ENCODE peak calls at places on chromosomes 7 and 10, in four cellular contexts. V, Q, O and K are unnamed samples.
A peak's percentile ranks its signal among the peaks of the same experiment; 100 is the strongest.

GRCh38 chr7:144835166-144835611 is 664 bp downstream of the TPK1 start:
- DNase-seq in Q (peak; percentile 54), O (no peak), V (no peak), K (peak; percentile 50)

GRCh38 chr10:96334888-96335526 is 23.8 kb downstream of the OPALIN start:
- DNase-seq in V (no peak), Q (peak; percentile 13), O (no peak), K (no peak)

GRCh38 chr7:37235813-37236212 is 212.9 kb downstream of the ELMO1 start:
- DNase-seq in Q (no peak), V (no peak), O (no peak), K (no peak)

GRCh38 chr7:83782628-83783027 is 133.7 kb upstream of the SEMA3E start:
- DNase-seq in O (no peak), V (no peak), Q (no peak), K (no peak)

GRCh38 chr7:101984141-101984879 is 166.9 kb downstream of the CUX1 start:
- DNase-seq in O (no peak), Q (no peak), V (no peak), K (no peak)

GRCh38 chr10:13272164-13272571 is 27.7 kb downstream of the PHYH start:
- DNase-seq in O (no peak), Q (peak; percentile 76), V (no peak), K (no peak)

GRCh38 chr10:111297351-111297848 is 220.6 kb downstream of the ADRA2A start:
- DNase-seq in V (no peak), O (no peak), Q (no peak), K (no peak)

GRCh38 chr7:12814107-12814506 is 126.7 kb downstream of the ARL4A start:
- DNase-seq in Q (no peak), V (no peak), O (no peak), K (no peak)

GRCh38 chr7:1552200-1552599 is 3.8 kb downstream of the TMEM184A start:
- DNase-seq in O (no peak), V (no peak), Q (no peak), K (no peak)

GRCh38 chr7:132546366-132547145 is 29.7 kb downstream of the PLXNA4 start:
- DNase-seq in V (no peak), O (no peak), Q (no peak), K (no peak)

GRCh38 chr10:66604195-66604594 is 321.6 kb upstream of the LRRTM3 start:
- DNase-seq in V (no peak), Q (no peak), O (no peak), K (no peak)

GRCh38 chr10:22230331-22230833 is 12.6 kb upstream of the EBLN1 start:
- DNase-seq in O (no peak), Q (peak; percentile 58), V (no peak), K (no peak)

GRCh38 chr10:2919016-2919415 is 148.3 kb upstream of the PFKP start:
- DNase-seq in V (no peak), Q (no peak), O (no peak), K (no peak)

GRCh38 chr7:77439572-77439971 is 23.4 kb upstream of the GSAP start:
- DNase-seq in O (no peak), V (no peak), Q (no peak), K (peak; percentile 76)

GRCh38 chr10:117936136-117936535 is 110.6 kb downstream of the RAB11FIP2 start:
- DNase-seq in Q (no peak), O (peak; percentile 48), V (no peak), K (peak; percentile 65)

GRCh38 chr7:31083205-31083801 is 31.2 kb downstream of the ADCYAP1R1 start:
- DNase-seq in O (no peak), Q (no peak), V (no peak), K (peak; percentile 10)

GRCh38 chr10:89701238-89702120 is at the start of gene KIF20B:
- DNase-seq in Q (peak; percentile 98), O (peak; percentile 82), V (peak; percentile 98), K (peak; percentile 98)
- TF ChIP-seq CTCF in Q (peak; percentile 11), O (peak; percentile 44), V (peak; percentile 28), K (peak; percentile 42)

GRCh38 chr7:129789652-129790051 is 163.1 kb downstream of the UBE2H start:
- DNase-seq in V (no peak), O (no peak), Q (no peak), K (no peak)
- H3K27me3 ChIP-seq in V (no peaks in the 10 kb centered on the region), O (peaks cover 24% of the 10 kb centered on the region), Q (peaks cover 15% of the 10 kb centered on the region), K (peaks cover 38% of the 10 kb centered on the region)

GRCh38 chr7:139745330-139746143 is 32.3 kb downstream of the HIPK2 start:
- DNase-seq in Q (no peak), V (no peak), O (no peak), K (no peak)
- H3K4me3 ChIP-seq in Q (no peak overlapping the region), V (no peak overlapping the region), O (no peak overlapping the region), K (no peak overlapping the region)

GRCh38 chr10:102504179-102504975 is 605 bp downstream of the SUFU start:
- DNase-seq in Q (peak; percentile 53), O (no peak), V (no peak), K (peak; percentile 55)

GRCh38 chr10:102504976-102505300 is 1.2 kb downstream of the SUFU start:
- DNase-seq in V (no peak), O (no peak), Q (no peak), K (no peak)

GRCh38 chr10:102502029-102502336 is 529 bp downstream of the ACTR1A start:
- DNase-seq in O (peak; percentile 94), Q (peak; percentile 98), V (peak; percentile 91), K (peak; percentile 99)

GRCh38 chr10:102502337-102503151 is at the start of gene ACTR1A:
- DNase-seq in V (peak; percentile 94), Q (peak; percentile 99), O (peak; percentile 99), K (peak; percentile 96)

DNA sequence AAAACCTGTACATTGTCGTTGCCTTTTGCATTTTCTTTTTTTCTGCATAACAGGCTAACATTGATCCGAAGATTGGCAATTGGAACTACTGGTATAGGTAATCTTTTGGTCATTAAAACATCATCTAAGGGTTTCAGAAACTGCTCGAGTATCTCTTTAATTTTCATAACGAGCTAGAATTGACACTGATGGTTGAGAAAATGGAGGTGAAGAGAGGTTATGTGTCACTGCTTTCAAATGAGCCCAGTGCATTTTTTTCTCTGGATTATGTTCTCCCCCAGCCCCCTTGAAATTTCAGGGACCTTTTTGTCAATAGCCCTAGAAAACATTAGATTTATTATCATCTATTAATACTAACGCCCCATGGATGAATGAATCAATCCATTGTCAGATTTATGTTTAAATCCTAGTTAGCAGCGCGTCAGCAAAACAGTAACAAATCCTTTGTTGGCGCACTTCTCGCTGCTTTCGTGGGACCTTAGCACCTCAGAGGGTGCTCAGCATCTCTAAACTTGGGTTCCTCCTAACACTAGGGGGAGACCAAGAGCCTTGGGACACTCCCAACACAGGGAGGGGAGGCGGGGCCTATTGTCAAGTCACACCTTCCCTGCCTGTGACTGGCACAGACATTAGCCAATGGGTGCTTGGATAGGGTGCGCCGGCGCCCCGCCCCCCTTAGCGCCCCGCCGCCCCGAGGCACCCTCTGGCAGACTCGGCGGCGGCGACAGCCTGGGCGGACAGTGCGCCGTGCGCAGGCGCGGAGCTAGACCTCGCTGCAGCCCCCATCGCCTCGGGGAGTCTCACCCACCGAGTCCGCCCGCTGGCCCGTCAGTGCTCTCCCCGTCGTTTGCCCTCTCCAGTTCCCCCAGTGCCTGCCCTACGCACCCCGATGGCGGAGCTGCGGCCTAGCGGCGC is at the start of gene SUFU:
- DNase-seq in O (peak; percentile 79), V (peak; percentile 98), Q (peak; percentile 99), K (peak; percentile 97)
- TF ChIP-seq CTCF in O (peak; percentile 94), V (peak; percentile 88), Q (peak; percentile 85), K (peak; percentile 83)

GRCh38 chr10:71671983-71672535 is 47.5 kb downstream of the C10orf105 start:
- DNase-seq in V (no peak), O (no peak), Q (no peak), K (no peak)
- H3K27me3 ChIP-seq in V (no peaks in the 10 kb centered on the region), O (peaks cover 3% of the 10 kb centered on the region), Q (peaks cover 12% of the 10 kb centered on the region), K (no peaks in the 10 kb centered on the region)